ENCODE peak calls at places on chromosomes 7 and 10, in seven cellular contexts. V, O, G, N, X, F and C are unnamed samples. For H3K9me3 and H3K4me1, the result is how much of the 10 kb centered on the place peaks cover.

GRCh38 chr7:76069238-76069638 is 21.3 kb downstream of the MDH2 start:
- DNase-seq in N (peak), G (peak), F (no peak), O (no peak), V (peak), X (peak), C (peak)

GRCh38 chr10:132036887-132037675 is 28.7 kb upstream of the JAKMIP3 start:
- DNase-seq in F (no peak), G (peak), N (no peak), X (peak), V (no peak), O (no peak), C (no peak)

GRCh38 chr10:116451956-116452720 is 24.5 kb downstream of the PNLIPRP3 start:
- DNase-seq in G (no peak), F (no peak), X (no peak), N (no peak), O (no peak), V (no peak), C (no peak)

GRCh38 chr7:21617916-21618390 is 75.1 kb downstream of the DNAH11 start:
- DNase-seq in G (no peak), V (peak), X (peak), N (no peak), O (no peak), F (no peak), C (peak)

GRCh38 chr7:92260248-92260781 is 14.5 kb downstream of the ANKIB1 start:
- DNase-seq in O (no peak), X (no peak), N (no peak), F (no peak), G (no peak), V (peak), C (no peak)

GRCh38 chr7:17083392-17084165 is 201.8 kb upstream of the AGR3 start:
- DNase-seq in F (no peak), O (no peak), N (no peak), X (no peak), V (no peak), G (no peak), C (no peak)

GRCh38 chr10:84543077-84543476 is 214.7 kb downstream of the CCSER2 start:
- DNase-seq in G (no peak), N (no peak), V (no peak), F (no peak), X (no peak), O (no peak), C (no peak)

GRCh38 chr7:18126274-18126673 is 98.6 kb upstream of the PRPS1L1 start:
- DNase-seq in F (no peak), X (no peak), O (no peak), V (no peak), N (no peak), G (no peak), C (no peak)

GRCh38 chr10:103265712-103266329 is 11.1 kb upstream of the INA start:
- DNase-seq in F (no peak), O (peak), V (peak), X (peak), G (peak), N (peak), C (peak)

GRCh38 chr10:103884681-103885139 is 29.3 kb upstream of the SH3PXD2A start:
- DNase-seq in V (peak), N (peak), G (peak), F (no peak), X (peak), O (peak), C (peak)

GRCh38 chr7:82566752-82567151 is 123.2 kb upstream of the CACNA2D1 start:
- DNase-seq in X (no peak), G (no peak), V (no peak), N (no peak), O (no peak), F (no peak), C (no peak)

GRCh38 chr10:35542303-35542702 is 62.8 kb upstream of the GJD4 start:
- DNase-seq in N (no peak), G (no peak), O (no peak), X (no peak), F (no peak), V (no peak), C (no peak)

GRCh38 chr7:75572396-75572795 is 80.3 kb downstream of the SPDYE5 start:
- DNase-seq in O (no peak), G (no peak), F (no peak), V (no peak), X (no peak), N (no peak), C (no peak)

GRCh38 chr10:133401500-133401899 is 7.5 kb downstream of the MTG1 start:
- DNase-seq in N (no peak), F (peak), O (no peak), V (no peak), G (no peak), X (no peak), C (no peak)

GRCh38 chr10:133403359-133403758 is 9.4 kb downstream of the MTG1 start:
- DNase-seq in F (no peak), O (no peak), N (no peak), V (no peak), X (no peak), G (no peak), C (no peak)

GRCh38 chr10:133401981-133402725 is 8.2 kb downstream of the MTG1 start:
- DNase-seq in X (no peak), O (no peak), V (no peak), G (no peak), F (no peak), N (no peak), C (peak)

GRCh38 chr10:133399123-133399601 is 5.2 kb downstream of the MTG1 start:
- DNase-seq in G (no peak), N (no peak), F (no peak), X (no peak), V (no peak), O (no peak), C (no peak)

GRCh38 chr10:133400624-133401424 is 6.9 kb downstream of the MTG1 start:
- DNase-seq in O (no peak), V (no peak), F (no peak), X (no peak), G (no peak), N (no peak), C (no peak)
- H3K4me3 ChIP-seq in O (no peak), V (no peak), F (no peak), X (no peak), G (no peak), N (no peak), C (no peak)

DNA sequence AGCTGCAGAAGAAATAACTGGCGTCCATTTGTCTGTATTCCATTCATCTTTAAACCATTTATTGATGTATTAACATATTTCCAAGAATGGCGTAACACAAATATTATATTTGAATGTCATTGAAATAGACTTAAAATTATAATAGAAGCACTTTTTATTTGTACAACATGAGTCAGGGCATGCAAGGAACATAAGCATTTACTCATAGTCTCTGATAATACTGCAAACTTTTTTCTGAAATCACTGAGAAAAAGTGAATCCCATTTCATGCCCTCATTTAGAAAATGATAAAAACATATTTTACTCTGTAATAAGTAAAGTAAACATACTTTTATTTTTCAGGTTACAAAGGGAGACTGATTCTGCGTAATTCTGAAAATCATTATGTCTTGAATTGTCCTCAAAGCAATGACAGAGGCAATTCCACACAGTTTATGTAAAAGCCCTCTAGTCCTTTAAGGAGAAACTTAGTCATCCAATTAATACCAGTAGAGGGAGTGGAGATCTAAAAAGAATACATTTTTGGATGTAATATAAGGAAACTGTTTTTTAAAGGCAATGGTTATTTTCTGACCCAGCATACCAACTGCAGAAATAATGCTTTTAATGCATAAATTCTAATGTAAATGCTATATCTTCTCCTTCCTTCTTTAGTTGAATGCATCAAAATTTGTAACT is 58.1 kb downstream of the AGMO start:
- DNase-seq in V (peak), X (no peak), O (no peak), F (no peak), N (no peak), G (no peak), C (no peak)
- H3K9me3 ChIP-seq in V (under half), X (under half), O (under half), F (under half), N (under half), G (under half), C (under half)

GRCh38 chr10:79071535-79071923 is 2.8 kb downstream of the ZMIZ1 start:
- DNase-seq in X (no peak), N (no peak), G (no peak), F (no peak), V (no peak), O (no peak), C (no peak)

GRCh38 chr10:79073784-79074432 is 5.1 kb downstream of the ZMIZ1 start:
- DNase-seq in O (no peak), X (peak), F (no peak), V (peak), N (peak), G (no peak), C (no peak)

GRCh38 chr10:79074732-79075131 is 6.0 kb downstream of the ZMIZ1 start:
- DNase-seq in G (no peak), X (peak), N (no peak), F (no peak), V (no peak), O (no peak), C (no peak)

GRCh38 chr10:79072041-79072441 is 3.3 kb downstream of the ZMIZ1 start:
- DNase-seq in G (no peak), N (no peak), O (no peak), X (no peak), F (no peak), V (peak), C (no peak)

DNA sequence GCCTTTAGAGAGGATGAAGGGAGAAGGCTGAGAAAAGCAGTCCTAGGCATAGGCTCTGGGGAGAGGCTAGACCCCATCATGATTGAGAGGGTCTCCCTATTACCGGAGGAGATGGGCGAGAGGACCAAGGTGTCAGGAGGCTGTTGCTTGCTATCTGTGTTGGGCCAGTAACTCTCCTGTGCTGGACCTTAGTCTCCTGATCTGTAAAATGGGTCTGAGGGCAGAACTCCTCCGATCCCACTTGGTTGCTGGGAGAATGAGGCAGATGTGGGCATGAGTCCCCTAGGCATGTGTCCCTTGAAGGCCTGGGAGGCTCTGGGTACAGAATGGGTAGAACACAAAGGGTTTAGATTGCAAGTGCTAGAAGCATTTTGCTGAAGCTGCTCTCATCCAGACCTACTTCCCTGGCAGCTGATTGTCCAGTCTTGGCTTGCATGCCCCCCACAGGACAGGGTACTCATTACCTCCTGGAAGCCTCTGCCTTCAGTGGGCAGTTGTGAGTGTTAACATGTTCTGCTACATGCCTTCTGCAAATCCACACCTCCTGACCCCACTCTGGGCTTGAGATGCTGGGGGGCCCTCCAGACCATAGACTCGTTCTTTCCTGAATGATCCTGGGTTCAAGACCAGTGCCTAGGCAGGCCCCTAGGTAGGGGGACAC is 4.4 kb downstream of the ZMIZ1 start:
- DNase-seq in G (no peak), V (peak), X (no peak), N (no peak), O (no peak), F (no peak), C (no peak)
- H3K4me1 ChIP-seq in G (half or more), V (under half), X (half or more), N (under half), O (under half), F (half or more), C (half or more)

GRCh38 chr7:12820777-12821176 is 133.3 kb downstream of the ARL4A start:
- DNase-seq in N (no peak), V (no peak), O (no peak), X (no peak), F (no peak), G (no peak), C (peak)
- H3K4me3 ChIP-seq in N (no peak), V (no peak), O (no peak), X (no peak), F (no peak), G (no peak), C (no peak)

DNA sequence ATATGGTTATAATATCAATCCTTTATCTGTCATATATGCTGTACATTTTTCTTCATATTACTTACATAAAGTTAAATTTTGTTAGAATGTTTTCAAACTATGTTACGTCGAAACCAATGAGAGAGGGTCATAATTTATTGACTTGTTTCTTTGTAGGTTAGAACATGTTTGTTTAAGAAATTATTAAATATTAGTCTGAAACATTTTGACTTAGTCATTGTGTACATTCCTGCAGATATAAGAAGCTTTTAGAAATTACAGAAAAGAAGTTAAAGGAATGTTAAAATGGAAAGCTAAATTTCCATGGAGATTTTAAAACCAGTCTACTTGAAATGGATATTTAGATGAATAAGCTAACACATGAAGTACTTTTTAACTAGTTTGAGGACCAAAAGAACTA is 99.8 kb downstream of the ANKRD30A start:
- DNase-seq in V (peak), N (no peak), X (no peak), G (no peak), F (no peak), O (no peak), C (no peak)
- H3K9me3 ChIP-seq in V (under half), N (under half), X (under half), G (under half), F (under half), O (under half), C (under half)